ENCODE peak calls at places on chromosomes 7 and 10, in seven cellular contexts. M is brain microvascular endothelial cell, D is neural progenitor cell, K is hepatocyte, C is fibroblast of pulmonary artery, T is mammary epithelial cell, P is adrenal gland. Y is an unnamed sample.

GRCh38 chr7:94655562-94655883 is 410 bp downstream of the SGCE start:
- DNase-seq in M (no peak), D (peak), K (peak), C (no peak), T (peak), P (peak), Y (no peak)

GRCh38 chr10:1290071-1290471 is 233.9 kb downstream of the WDR37 start:
- DNase-seq in M (no peak), D (no peak), K (no peak), C (no peak), T (peak), P (no peak), Y (no peak)

GRCh38 chr7:38245409-38245982 is 27.9 kb downstream of the TARP start:
- DNase-seq in M (no peak), D (no peak), K (no peak), C (no peak), T (no peak), P (no peak), Y (no peak)

GRCh38 chr7:26237035-26237807 is 35.7 kb downstream of the CBX3 start:
- DNase-seq in M (no peak), D (no peak), K (no peak), C (no peak), T (peak), P (no peak), Y (peak)

GRCh38 chr10:81215498-81215897 is 659.5 kb upstream of the NRG3 start:
- DNase-seq in M (no peak), D (no peak), K (no peak), C (peak), T (no peak), P (no peak), Y (no peak)

GRCh38 chr7:158255156-158255555 is 332.5 kb downstream of the PTPRN2 start:
- DNase-seq in M (no peak), D (no peak), K (no peak), C (no peak), T (no peak), P (no peak), Y (no peak)

GRCh38 chr10:27998178-27998953 is 513 bp downstream of the ODAD2 start:
- DNase-seq in M (peak), D (peak), K (peak), C (no peak), T (no peak), P (peak), Y (peak)

GRCh38 chr7:94698275-94698674 is 42.3 kb upstream of the SGCE start:
- DNase-seq in M (peak), D (no peak), K (peak), C (peak), T (peak), P (no peak), Y (peak)

GRCh38 chr7:77837275-77837674 is 38.7 kb downstream of the PHTF2 start:
- DNase-seq in M (no peak), D (no peak), K (no peak), C (no peak), T (no peak), P (no peak), Y (no peak)

GRCh38 chr10:97188234-97188847 is 2.6 kb upstream of the SLIT1 start:
- DNase-seq in M (no peak), D (no peak), K (no peak), C (no peak), T (no peak), P (no peak), Y (no peak)

GRCh38 chr7:155889636-155890508 is 77.6 kb upstream of the SHH start:
- DNase-seq in M (no peak), D (no peak), K (peak), C (no peak), T (no peak), P (no peak), Y (no peak)

GRCh38 chr7:4097001-4097609 is 585.0 kb upstream of the FOXK1 start:
- DNase-seq in M (no peak), D (no peak), K (no peak), C (no peak), T (no peak), P (no peak), Y (no peak)

GRCh38 chr10:31677198-31678138 is 251.2 kb downstream of the ARHGAP12 start:
- DNase-seq in M (no peak), D (peak), K (no peak), C (no peak), T (no peak), P (no peak), Y (peak)

GRCh38 chr10:127370601-127371000 is 174.2 kb upstream of the INSYN2A start:
- DNase-seq in M (no peak), D (no peak), K (no peak), C (no peak), T (no peak), P (no peak), Y (no peak)

GRCh38 chr10:61628199-61628874 is 34.4 kb upstream of the CABCOCO1 start:
- DNase-seq in M (no peak), D (no peak), K (no peak), C (peak), T (peak), P (no peak), Y (no peak)

GRCh38 chr10:99850767-99851127 is 68.3 kb downstream of the ABCC2 start:
- DNase-seq in M (no peak), D (no peak), K (no peak), C (no peak), T (no peak), P (no peak), Y (no peak)

GRCh38 chr10:3476186-3476585 is 303.6 kb upstream of the PITRM1 start:
- DNase-seq in M (peak), D (peak), K (no peak), C (no peak), T (no peak), P (no peak), Y (no peak)

DNA sequence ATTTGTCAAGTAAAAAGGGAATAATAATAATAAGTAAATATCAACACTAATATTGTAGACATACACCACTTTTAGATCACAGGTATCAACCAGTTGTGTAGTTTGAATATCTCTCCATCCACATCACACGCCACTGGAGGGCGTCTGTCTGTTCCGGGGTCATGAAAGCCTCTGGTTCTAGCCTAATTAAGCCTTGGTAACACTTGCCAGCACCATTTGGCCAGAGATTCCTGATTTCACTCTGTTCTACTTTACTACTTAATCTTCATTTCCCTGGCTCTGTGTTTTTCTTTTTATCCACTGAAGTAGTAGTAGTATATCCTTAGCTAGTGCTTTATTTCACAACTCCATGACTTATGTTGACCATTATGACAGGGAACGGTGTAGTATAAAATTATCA is 285.6 kb upstream of the POM121L12 start:
- DNase-seq in M (no peak), D (peak), K (no peak), C (no peak), T (no peak), P (no peak), Y (no peak)
- TF ChIP-seq CTCF in M (no peak), D (peak), K (no peak), C (no peak), T (no peak), P (no peak), Y (no peak)

GRCh38 chr10:132449051-132449825 is 52.2 kb downstream of the PWWP2B start:
- DNase-seq in M (no peak), D (no peak), K (no peak), C (no peak), T (no peak), P (peak), Y (no peak)
- H3K4me3 ChIP-seq in M (no peak), D (no peak), K (no peak), C (no peak), T (no peak), P (no peak), Y (no peak)

DNA sequence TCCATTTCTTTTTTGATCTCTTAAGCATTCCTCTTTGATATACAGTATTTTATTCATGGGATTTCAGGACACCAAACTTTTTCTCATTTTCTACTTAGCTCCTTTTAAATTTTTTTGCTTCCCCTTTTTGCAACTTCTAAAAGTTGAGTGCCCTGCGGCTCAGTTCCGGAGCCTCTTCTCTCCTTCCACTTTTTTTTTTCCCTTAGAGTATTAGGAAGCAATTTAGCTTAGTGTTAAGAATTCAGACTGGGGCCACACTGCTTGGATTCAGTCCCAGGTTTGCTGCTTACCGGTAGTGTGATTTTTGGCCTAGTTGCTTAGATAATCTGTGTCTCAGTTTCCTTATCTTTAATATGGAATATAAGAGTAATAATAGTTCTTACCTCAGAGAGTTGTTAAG is 3.4 kb downstream of the STAM start:
- DNase-seq in M (no peak), D (no peak), K (no peak), C (no peak), T (no peak), P (no peak), Y (no peak)
- TF ChIP-seq CTCF in M (no peak), D (no peak), K (no peak), C (no peak), T (no peak), P (no peak), Y (no peak)

GRCh38 chr7:1124164-1124563 is 35.8 kb downstream of the ZFAND2A start:
- DNase-seq in M (no peak), D (no peak), K (no peak), C (no peak), T (no peak), P (no peak), Y (no peak)
- H3K4me3 ChIP-seq in M (peak), D (no peak), K (no peak), C (peak), T (no peak), P (peak), Y (peak)

DNA sequence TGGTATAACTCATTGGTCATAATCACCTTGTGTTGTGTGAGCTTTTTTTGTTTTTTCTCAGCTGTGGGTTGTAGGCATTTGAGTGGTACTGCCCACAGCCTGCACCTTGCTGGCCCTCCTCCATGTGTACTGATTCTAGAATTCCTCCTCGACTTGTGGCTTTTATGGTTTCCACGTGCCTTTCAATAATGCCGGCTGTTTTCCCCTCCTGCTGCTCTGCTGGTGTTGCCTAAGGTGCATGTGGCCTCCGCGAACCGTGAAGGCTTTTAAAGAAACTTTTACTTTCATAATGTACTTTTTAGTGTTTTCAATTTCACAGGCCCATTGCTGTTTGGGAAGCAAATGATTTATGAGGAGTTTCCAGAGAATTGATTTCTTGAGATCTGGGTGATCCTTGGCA is 518.0 kb downstream of the REEP3 start:
- DNase-seq in M (no peak), D (no peak), K (no peak), C (no peak), T (no peak), P (no peak), Y (no peak)
- TF ChIP-seq CTCF in M (no peak), D (no peak), K (no peak), C (no peak), T (no peak), P (no peak), Y (no peak)